ENCODE peak calls at places on chromosomes 11 and 22, in five cellular contexts. Q is stimulated activated naive B cell treated with anti-CD40 and anti-IgM and Interleukin-4, amounts not matched to agents 10 μg/mL and 1 μg/mL and 100 μg/mL, for 72 hours; M is activated naive CD8-positive, alpha-beta T cell treated with anti-CD3 and anti-CD28 coated beads, Interleukin-2, amount 50 U/mL, for 24 hours; D is Right ventricle myocardium inferior; N is activated B cell treated with CpG ODN at 0.5 μM for 24 hours. R is an unnamed sample.
A peak's percentile ranks its signal among the peaks of the same experiment; 100 is the strongest.

GRCh38 chr11:72812604-72812967 is 1.6 kb upstream of the ATG16L2 start:
- ATAC-seq in Q (no peak), M (no peak), D (no peak), N (no peak), R (no peak)

GRCh38 chr11:115256326-115257197 is 247.7 kb downstream of the CADM1 start:
- ATAC-seq in Q (peak; percentile 76), M (no peak), D (no peak), N (peak; percentile 68), R (no peak)

GRCh38 chr11:8167796-8168195 is 1.0 kb downstream of the RIC3 start:
- ATAC-seq in Q (no peak), M (no peak), D (no peak), N (no peak), R (no peak)

GRCh38 chr11:120554771-120555432 is 43.4 kb downstream of the GRIK4 start:
- ATAC-seq in Q (peak; percentile 58), M (no peak), D (no peak), N (no peak), R (no peak)

GRCh38 chr22:25777870-25778269 is 35.9 kb downstream of the MYO18B start:
- ATAC-seq in Q (peak; percentile 41), M (no peak), D (no peak), N (no peak), R (no peak)

GRCh38 chr11:95014184-95014821 is 10.8 kb upstream of the KDM4E start:
- ATAC-seq in Q (no peak), M (no peak), D (no peak), N (no peak), R (no peak)

GRCh38 chr11:61494341-61495038 is 14.1 kb upstream of the LRRC10B start:
- ATAC-seq in Q (no peak), M (no peak), D (peak; percentile 52), N (no peak), R (no peak)

GRCh38 chr11:124233376-124233775 is 7.5 kb upstream of the OR8G1 start:
- ATAC-seq in Q (no peak), M (no peak), D (no peak), N (no peak), R (no peak)

GRCh38 chr11:73372371-73372993 is 3.7 kb upstream of the RELT start:
- ATAC-seq in Q (peak; percentile 7), M (no peak), D (no peak), N (no peak), R (no peak)

GRCh38 chr22:20552450-20552894 is 45.1 kb downstream of the MED15 start:
- ATAC-seq in Q (no peak), M (no peak), D (peak; percentile 93), N (no peak), R (peak; percentile 88)

GRCh38 chr22:45688606-45689080 is 17.0 kb downstream of the ATXN10 start:
- ATAC-seq in Q (no peak), M (no peak), D (peak; percentile 80), N (no peak), R (no peak)

GRCh38 chr11:61041755-61042518 is 60.4 kb upstream of the CD5 start:
- ATAC-seq in Q (peak; percentile 93), M (peak; percentile 98), D (no peak), N (peak; percentile 91), R (peak; percentile 77)

GRCh38 chr11:87820026-87820425 is 355.2 kb downstream of the RAB38 start:
- ATAC-seq in Q (no peak), M (no peak), D (no peak), N (no peak), R (no peak)

GRCh38 chr11:23405350-23405937 is 545.2 kb upstream of the CCDC179 start:
- ATAC-seq in Q (no peak), M (no peak), D (no peak), N (no peak), R (no peak)

GRCh38 chr22:38292694-38293093 is 19.9 kb upstream of the TMEM184B start:
- ATAC-seq in Q (no peak), M (no peak), D (no peak), N (no peak), R (peak; percentile 31)

GRCh38 chr11:117815262-117815803 is 9.2 kb downstream of the FXYD2 start:
- ATAC-seq in Q (peak; percentile 65), M (peak; percentile 76), D (peak; percentile 7), N (peak; percentile 73), R (peak; percentile 3)

GRCh38 chr11:18493310-18493709 is 33.4 kb downstream of the TSG101 start:
- ATAC-seq in Q (no peak), M (no peak), D (no peak), N (no peak), R (no peak)

GRCh38 chr22:24982301-24983056 is 30.0 kb downstream of the KIAA1671 start:
- ATAC-seq in Q (no peak), M (no peak), D (no peak), N (no peak), R (no peak)

GRCh38 chr11:118918686-118919280 is 6.9 kb downstream of the BCL9L start:
- ATAC-seq in Q (no peak), M (no peak), D (no peak), N (no peak), R (no peak)

GRCh38 chr11:118789501-118790356 is 1.2 kb downstream of the DDX6 start:
- ATAC-seq in Q (peak; percentile 0), M (no peak), D (no peak), N (no peak), R (no peak)

GRCh38 chr11:100914415-100914814 is 215.2 kb downstream of the PGR start:
- ATAC-seq in Q (no peak), M (no peak), D (no peak), N (no peak), R (no peak)

GRCh38 chr11:119126675-119127268 is 5.4 kb downstream of the HINFP start:
- ATAC-seq in Q (no peak), M (no peak), D (no peak), N (no peak), R (no peak)

GRCh38 chr11:6124245-6124644 is 16.8 kb downstream of the OR56B4 start:
- ATAC-seq in Q (no peak), M (no peak), D (no peak), N (no peak), R (no peak)

GRCh38 chr22:24046024-24046423 is 34.9 kb downstream of the CABIN1 start:
- ATAC-seq in Q (no peak), M (no peak), D (no peak), N (no peak), R (no peak)

GRCh38 chr11:932435-932834 is 6.8 kb downstream of the AP2A2 start:
- ATAC-seq in Q (no peak), M (no peak), D (peak; percentile 47), N (no peak), R (peak; percentile 53)

GRCh38 chr22:30327864-30328345 is 1.2 kb upstream of the TBC1D10A start:
- ATAC-seq in Q (no peak), M (no peak), D (no peak), N (no peak), R (no peak)

GRCh38 chr11:110948112-110948511 is 235.9 kb upstream of the ARHGAP20 start:
- ATAC-seq in Q (no peak), M (no peak), D (peak; percentile 83), N (no peak), R (peak; percentile 89)

GRCh38 chr11:84720706-84721402 is 906.3 kb downstream of the DLG2 start:
- ATAC-seq in Q (peak; percentile 70), M (peak; percentile 43), D (peak; percentile 80), N (peak; percentile 37), R (peak; percentile 46)

GRCh38 chr22:49033616-49034015 is 794.1 kb downstream of the BRD1 start:
- ATAC-seq in Q (no peak), M (no peak), D (no peak), N (no peak), R (no peak)

GRCh38 chr22:20246368-20247009 is 21.6 kb downstream of the RTN4R start:
- ATAC-seq in Q (no peak), M (no peak), D (no peak), N (no peak), R (no peak)

GRCh38 chr11:130050272-130050671 is 19.4 kb upstream of the APLP2 start:
- ATAC-seq in Q (no peak), M (no peak), D (peak; percentile 86), N (no peak), R (peak; percentile 38)

GRCh38 chr11:108858624-108859023 is 193.8 kb downstream of the DDX10 start:
- ATAC-seq in Q (no peak), M (no peak), D (no peak), N (no peak), R (no peak)

GRCh38 chr11:68780829-68781228 is 29.5 kb upstream of the TESMIN start:
- ATAC-seq in Q (no peak), M (no peak), D (peak; percentile 80), N (no peak), R (no peak)

GRCh38 chr22:31637375-31637937 is 24.6 kb downstream of the PISD start:
- ATAC-seq in Q (peak; percentile 84), M (no peak), D (peak; percentile 38), N (peak; percentile 74), R (no peak)

GRCh38 chr11:118238947-118239346 is 13.2 kb downstream of the MPZL3 start:
- ATAC-seq in Q (no peak), M (peak; percentile 29), D (no peak), N (no peak), R (no peak)

GRCh38 chr11:27786331-27786730 is 86.1 kb upstream of the BDNF start:
- ATAC-seq in Q (no peak), M (no peak), D (no peak), N (no peak), R (no peak)